ENCODE peak calls at places on chromosomes 6 and 20, in eight cellular contexts. U is GM23338, Y is heart right ventricle, S is ovary, I is cardiac muscle cell, R is mammary epithelial cell, X is PC-3, V is right lobe of liver. Q is an unnamed sample.
A peak's percentile ranks its signal among the peaks of the same experiment; 100 is the strongest.

GRCh38 chr6:119323926-119324325 is 25.6 kb downstream of the MAN1A1 start:
- DNase-seq in U (no peak), Y (no peak), S (no peak), I (peak; percentile 23), R (no peak), X (no peak), V (no peak), Q (no peak)

GRCh38 chr20:37359836-37360235 is 13.9 kb downstream of the SRC start:
- DNase-seq in U (no peak), Y (no peak), S (no peak), I (no peak), R (no peak), X (no peak), V (no peak), Q (peak; percentile 52)

GRCh38 chr20:12827796-12828406 is 180.9 kb upstream of the SPTLC3 start:
- DNase-seq in U (peak; percentile 22), Y (no peak), S (no peak), I (no peak), R (no peak), X (no peak), V (no peak), Q (no peak)

GRCh38 chr6:37777272-37777736 is 42.2 kb upstream of the ZFAND3 start:
- DNase-seq in U (peak; percentile 62), Y (no peak), S (no peak), I (no peak), R (no peak), X (no peak), V (no peak), Q (no peak)

GRCh38 chr20:2984956-2985661 is 58.3 kb upstream of the GNRH2 start:
- DNase-seq in U (no peak), Y (no peak), S (no peak), I (peak; percentile 56), R (peak; percentile 71), X (peak; percentile 46), V (no peak), Q (no peak)

GRCh38 chr6:15536201-15536955 is 126.5 kb downstream of the DTNBP1 start:
- DNase-seq in U (no peak), Y (no peak), S (no peak), I (peak; percentile 16), R (no peak), X (no peak), V (no peak), Q (no peak)

GRCh38 chr6:18081025-18081668 is 41.3 kb downstream of the NHLRC1 start:
- DNase-seq in U (no peak), Y (no peak), S (no peak), I (no peak), R (no peak), X (peak; percentile 63), V (no peak), Q (no peak)

GRCh38 chr20:21162631-21163030 is 36.7 kb downstream of the KIZ start:
- DNase-seq in U (no peak), Y (no peak), S (no peak), I (no peak), R (peak; percentile 81), X (no peak), V (no peak), Q (no peak)

GRCh38 chr6:111828799-111829198 is 44.5 kb downstream of the FYN start:
- DNase-seq in U (no peak), Y (no peak), S (no peak), I (no peak), R (no peak), X (no peak), V (no peak), Q (no peak)

GRCh38 chr6:111829581-111829980 is 43.7 kb downstream of the FYN start:
- DNase-seq in U (no peak), Y (no peak), S (no peak), I (no peak), R (no peak), X (no peak), V (no peak), Q (no peak)

GRCh38 chr6:111832833-111833418 is 40.3 kb downstream of the FYN start:
- DNase-seq in U (no peak), Y (no peak), S (no peak), I (no peak), R (no peak), X (no peak), V (no peak), Q (no peak)

GRCh38 chr6:111831408-111831807 is 41.8 kb downstream of the FYN start:
- DNase-seq in U (no peak), Y (no peak), S (no peak), I (no peak), R (no peak), X (no peak), V (no peak), Q (no peak)

DNA sequence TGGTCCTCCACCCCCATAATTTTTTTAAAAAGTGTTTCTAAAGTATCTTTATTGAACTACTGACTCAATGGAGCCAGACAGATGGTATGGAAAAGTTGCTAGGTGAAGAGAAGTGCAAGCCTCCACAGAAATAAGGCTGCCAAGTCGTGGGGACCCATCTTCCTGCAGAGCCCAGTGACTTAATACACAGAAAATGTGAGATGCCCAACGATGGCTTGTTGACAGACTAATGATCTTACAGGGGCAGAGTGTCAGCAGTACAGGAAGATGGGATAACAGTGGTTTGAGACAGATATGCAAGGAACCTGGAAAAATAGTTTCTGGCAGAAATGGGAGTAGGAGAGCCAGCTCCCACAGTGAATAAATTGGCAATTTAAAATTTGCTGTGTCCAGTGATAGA is 43.2 kb downstream of the FYN start:
- DNase-seq in U (no peak), Y (no peak), S (no peak), I (no peak), R (no peak), X (no peak), V (no peak), Q (no peak)
- H3K4me3 ChIP-seq in U (no peak overlapping the region), Y (no peak overlapping the region), S (no peak overlapping the region), I (no peak overlapping the region), R (no peak overlapping the region), X (no peak overlapping the region), V (no peak overlapping the region), Q (no peak overlapping the region)

GRCh38 chr6:159461998-159462397 is 231.0 kb downstream of the SOD2 start:
- DNase-seq in U (no peak), Y (no peak), S (no peak), I (no peak), R (no peak), X (no peak), V (no peak), Q (no peak)

GRCh38 chr6:159462446-159462845 is 230.6 kb downstream of the SOD2 start:
- DNase-seq in U (no peak), Y (no peak), S (no peak), I (peak; percentile 17), R (no peak), X (no peak), V (no peak), Q (no peak)

GRCh38 chr6:159461266-159461665 is 231.8 kb downstream of the SOD2 start:
- DNase-seq in U (no peak), Y (no peak), S (no peak), I (no peak), R (peak; percentile 6), X (peak; percentile 5), V (no peak), Q (no peak)

GRCh38 chr6:159464827-159465226 is 228.2 kb downstream of the SOD2 start:
- DNase-seq in U (no peak), Y (no peak), S (no peak), I (no peak), R (no peak), X (no peak), V (no peak), Q (no peak)

DNA sequence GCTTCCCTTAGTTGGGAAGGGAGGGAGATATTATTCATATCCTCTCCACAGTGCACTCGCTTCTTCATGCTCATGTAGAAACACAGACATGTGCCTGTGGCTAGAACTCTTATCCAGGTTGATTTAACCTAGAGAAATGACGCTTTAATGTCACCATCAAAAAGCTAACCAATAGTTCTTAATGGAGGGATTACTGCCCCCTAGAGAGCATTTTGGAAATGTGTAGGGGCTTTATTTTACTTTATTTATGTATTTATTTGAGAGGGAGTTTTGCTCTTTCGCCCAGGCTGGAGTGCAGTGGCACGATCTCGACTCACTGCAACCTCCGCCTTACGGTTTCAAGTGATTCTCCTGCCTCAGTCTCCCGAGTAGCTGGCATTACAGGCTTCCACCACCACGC is 229.6 kb downstream of the SOD2 start:
- DNase-seq in U (peak; percentile 68), Y (no peak), S (no peak), I (peak; percentile 56), R (peak; percentile 11), X (no peak), V (no peak), Q (no peak)
- TF ChIP-seq CTCF in U (peak; percentile 49), Y (peak; percentile 48), S (no peak), I (peak; percentile 54), R (peak; percentile 31), X (peak; percentile 35), V (peak; percentile 43), Q (no peak)

DNA sequence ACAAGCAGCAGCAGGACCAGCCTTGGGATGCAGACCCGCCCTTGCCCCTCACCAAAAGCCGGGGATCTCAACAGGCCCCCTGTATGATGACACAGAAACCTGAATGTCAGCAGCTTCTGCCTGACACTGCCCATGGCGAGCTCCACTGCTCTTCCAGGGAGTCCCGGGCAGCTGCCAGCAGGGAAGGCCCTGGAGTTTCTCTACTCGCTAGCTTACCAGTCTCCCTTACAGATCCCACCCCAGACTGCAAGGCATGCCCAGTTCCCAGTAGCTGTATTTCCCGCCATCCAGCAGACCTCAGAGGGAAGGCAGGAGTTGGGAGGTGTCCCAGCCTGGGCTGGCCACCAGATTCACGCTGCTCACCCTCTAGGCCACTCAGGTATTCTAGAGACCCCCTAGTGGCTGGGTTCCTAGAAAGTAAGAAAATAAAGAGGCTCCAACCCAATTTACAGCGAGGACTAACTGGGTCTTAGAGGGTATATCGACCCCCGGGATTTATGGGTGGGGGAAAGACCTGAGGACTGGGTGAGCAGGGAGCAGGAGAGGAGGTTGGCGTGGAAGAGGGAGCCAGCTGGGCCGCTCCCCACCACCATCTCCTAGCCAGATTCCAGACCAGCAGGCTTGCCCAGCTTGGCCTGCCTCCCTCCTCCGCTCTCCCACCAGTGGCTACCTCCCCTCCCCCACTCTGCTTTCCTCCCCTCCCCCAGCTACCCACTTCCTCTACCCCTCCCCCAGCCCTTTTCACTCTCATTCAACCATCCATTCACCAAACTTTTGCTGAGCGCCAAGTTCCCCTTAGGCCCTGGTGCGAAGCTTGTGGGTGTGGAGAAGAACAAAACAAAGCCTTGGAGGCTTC is 9.7 kb upstream of the HMGA1 start:
- DNase-seq in U (peak; percentile 89), Y (no peak), S (no peak), I (no peak), R (no peak), X (no peak), V (no peak), Q (no peak)
- H3K4me1 ChIP-seq in U (peaks cover 50% of the 10 kb centered on the region), Y (peaks cover 14% of the 10 kb centered on the region), S (peaks cover 6% of the 10 kb centered on the region), I (peaks cover 12% of the 10 kb centered on the region), R (peaks cover 27% of the 10 kb centered on the region), X (peaks cover 47% of the 10 kb centered on the region), V (no peaks in the 10 kb centered on the region), Q (peaks cover 5% of the 10 kb centered on the region)

GRCh38 chr6:28490191-28490890 is 25.3 kb downstream of the GPX6 start:
- DNase-seq in U (peak; percentile 46), Y (no peak), S (peak; percentile 49), I (no peak), R (no peak), X (no peak), V (no peak), Q (no peak)

GRCh38 chr6:28489366-28490190 is 26.0 kb downstream of the GPX6 start:
- DNase-seq in U (peak; percentile 97), Y (no peak), S (peak; percentile 88), I (peak; percentile 85), R (no peak), X (no peak), V (no peak), Q (no peak)

GRCh38 chr6:28486988-28487742 is 28.4 kb downstream of the GPX6 start:
- DNase-seq in U (no peak), Y (no peak), S (no peak), I (no peak), R (no peak), X (no peak), V (no peak), Q (no peak)

GRCh38 chr6:28486533-28486932 is 29.1 kb downstream of the GPX6 start:
- DNase-seq in U (no peak), Y (no peak), S (no peak), I (no peak), R (no peak), X (no peak), V (no peak), Q (no peak)

DNA sequence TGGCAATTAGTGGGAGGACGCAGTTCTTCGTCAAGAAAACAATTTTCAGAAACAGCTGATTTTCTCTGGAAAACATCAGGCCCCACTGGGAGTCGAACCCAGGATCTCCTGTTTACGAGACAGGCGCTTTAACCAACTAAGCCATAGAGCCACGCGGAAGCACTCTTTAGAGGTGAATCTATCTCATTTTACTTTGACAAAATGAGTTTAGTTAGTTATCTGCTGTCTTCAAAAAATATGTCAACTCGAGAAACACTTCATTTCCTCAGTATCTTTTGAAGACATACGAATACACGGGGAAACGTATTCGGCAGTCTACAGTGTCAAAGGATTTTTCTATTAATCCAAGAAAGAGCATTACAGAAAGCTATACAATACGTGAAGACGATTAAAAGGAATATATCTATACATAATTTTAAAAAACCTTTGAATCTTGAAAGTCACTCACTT is 26.7 kb downstream of the GPX6 start:
- DNase-seq in U (peak; percentile 80), Y (no peak), S (peak; percentile 68), I (peak; percentile 73), R (peak; percentile 46), X (peak; percentile 69), V (no peak), Q (no peak)
- H3K4me3 ChIP-seq in U (peak overlapping the region; percentile 69), Y (peak overlapping the region; percentile 49), S (peak overlapping the region; percentile 43), I (peak overlapping the region; percentile 44), R (peak overlapping the region; percentile 70), X (no peak overlapping the region), V (no peak overlapping the region), Q (no peak overlapping the region)

Q was measured in Caco-2.